ENCODE peak calls at places on chromosomes 16 and 17, in seven cellular contexts. N is body of pancreas, H is stomach, Y is tibial nerve, D is adrenal gland, U is ovary, L is esophagus squamous epithelium. T is an unnamed sample.
A peak's percentile ranks its signal among the peaks of the same experiment; 100 is the strongest.

GRCh38 chr16:27326738-27327585 is 13.2 kb downstream of the IL4R start:
- DNase-seq in H (peak; percentile 71), L (peak; percentile 40), Y (peak; percentile 85), D (peak; percentile 95), N (peak; percentile 88), U (peak; percentile 46), T (peak; percentile 96)

GRCh38 chr17:77490361-77491183 is 349.8 kb downstream of the SEC14L1 start:
- DNase-seq in U (peak; percentile 32), L (no peak), N (no peak), H (no peak), D (peak; percentile 17), Y (no peak), T (no peak)

GRCh38 chr17:7850970-7851437 is 3.9 kb upstream of the TMEM88 start:
- DNase-seq in H (no peak), N (no peak), D (peak; percentile 26), U (peak; percentile 47), Y (no peak), L (no peak), T (peak; percentile 14)

GRCh38 chr17:73342057-73342522 is 30.3 kb upstream of the CDC42EP4 start:
- DNase-seq in U (peak; percentile 85), H (peak; percentile 77), D (peak; percentile 70), L (no peak), N (peak; percentile 76), Y (peak; percentile 46), T (peak; percentile 93)

GRCh38 chr16:76345093-76345735 is 68.0 kb downstream of the CNTNAP4 start:
- DNase-seq in Y (peak; percentile 66), N (peak; percentile 24), L (no peak), U (no peak), H (no peak), D (peak; percentile 38), T (no peak)

GRCh38 chr17:36602030-36602737 is 801 bp downstream of the MRM1 start:
- DNase-seq in N (peak; percentile 16), U (no peak), D (no peak), Y (no peak), L (no peak), H (no peak), T (peak; percentile 87)

GRCh38 chr16:77457046-77457445 is 22.2 kb upstream of the ADAMTS18 start:
- DNase-seq in D (no peak), U (no peak), H (no peak), L (no peak), Y (no peak), N (no peak), T (no peak)

GRCh38 chr17:17648762-17649161 is 32.5 kb upstream of the RAI1 start:
- DNase-seq in N (no peak), H (no peak), U (no peak), D (no peak), Y (no peak), L (no peak), T (no peak)

GRCh38 chr16:57591086-57591869 is 37.2 kb upstream of the ADGRG1 start:
- DNase-seq in Y (peak; percentile 63), H (peak; percentile 81), L (no peak), D (peak; percentile 76), U (peak; percentile 49), N (peak; percentile 78), T (peak; percentile 66)

GRCh38 chr17:39927928-39928867 is 666 bp downstream of the LRRC3C start:
- DNase-seq in H (peak; percentile 46), Y (no peak), N (peak; percentile 71), L (no peak), D (peak; percentile 50), U (peak; percentile 73), T (peak; percentile 21)

GRCh38 chr17:39926135-39926587 is 1.2 kb downstream of the ORMDL3 start:
- DNase-seq in D (no peak), L (no peak), H (no peak), Y (no peak), U (no peak), N (no peak), T (no peak)

GRCh38 chr17:39925282-39926134 is 1.9 kb downstream of the ORMDL3 start:
- DNase-seq in H (no peak), Y (no peak), L (no peak), D (no peak), N (peak; percentile 35), U (no peak), T (no peak)

GRCh38 chr17:39927101-39927927 is at the start of the genes LRRC3C and ORMDL3:
- DNase-seq in H (peak; percentile 95), D (peak; percentile 94), L (peak; percentile 53), U (peak; percentile 98), Y (peak; percentile 89), N (peak; percentile 94), T (peak; percentile 99)

GRCh38 chr17:39926588-39927100 is 757 bp downstream of the ORMDL3 start:
- DNase-seq in N (peak; percentile 67), H (peak; percentile 55), L (no peak), D (peak; percentile 49), U (no peak), Y (no peak), T (no peak)
- TF ChIP-seq POLR2A in N (peak; percentile 25), H (no peak), L (no peak), D (no peak), U (no peak), Y (no peak), T (no peak)

DNA sequence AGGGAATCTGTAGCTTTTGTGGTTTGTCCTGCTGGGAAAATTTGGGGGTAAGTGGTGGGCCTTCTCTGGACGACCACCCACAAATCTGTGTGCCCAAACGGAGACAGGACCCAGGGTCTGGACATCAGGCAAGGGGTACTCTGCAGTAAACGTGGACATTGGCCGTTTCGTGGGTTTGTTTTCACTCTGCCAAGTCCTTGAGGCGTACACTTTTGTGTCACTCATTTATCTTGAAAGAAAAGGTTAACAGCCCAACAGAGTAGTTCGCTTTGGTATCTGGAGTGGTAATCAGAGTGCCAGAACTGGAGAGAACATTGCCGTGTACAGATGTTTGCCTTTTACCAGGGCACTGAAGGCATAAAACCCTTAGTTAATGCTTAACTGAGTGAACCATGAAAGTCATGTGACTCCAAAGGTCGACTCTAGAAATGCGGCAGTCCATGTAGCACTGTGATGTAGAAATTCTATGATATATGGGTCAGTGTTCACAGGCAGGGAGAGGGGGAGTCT is 15.4 kb downstream of the NAA60 start:
- DNase-seq in Y (no peak), H (peak; percentile 57), U (no peak), L (no peak), D (no peak), N (peak; percentile 84), T (no peak)
- TF ChIP-seq POLR2A in Y (no peak), H (no peak), U (no peak), L (no peak), D (no peak), N (peak; percentile 78), T (no peak)

GRCh38 chr17:32875230-32875903 is 1.6 kb downstream of the MYO1D start:
- DNase-seq in H (no peak), N (no peak), Y (no peak), L (no peak), U (no peak), D (no peak), T (no peak)

GRCh38 chr17:32877164-32877764 is 340 bp upstream of the MYO1D start:
- DNase-seq in D (peak; percentile 90), U (peak; percentile 95), H (peak; percentile 96), L (peak; percentile 43), N (peak; percentile 93), Y (peak; percentile 74), T (peak; percentile 98)

GRCh38 chr17:32875904-32876413 is 965 bp downstream of the MYO1D start:
- DNase-seq in U (no peak), H (no peak), D (no peak), Y (no peak), L (no peak), N (no peak), T (no peak)

GRCh38 chr17:32878211-32878610 is 1.3 kb upstream of the MYO1D start:
- DNase-seq in H (peak; percentile 29), L (no peak), Y (peak; percentile 49), U (no peak), N (peak; percentile 50), D (peak; percentile 91), T (peak; percentile 93)

DNA sequence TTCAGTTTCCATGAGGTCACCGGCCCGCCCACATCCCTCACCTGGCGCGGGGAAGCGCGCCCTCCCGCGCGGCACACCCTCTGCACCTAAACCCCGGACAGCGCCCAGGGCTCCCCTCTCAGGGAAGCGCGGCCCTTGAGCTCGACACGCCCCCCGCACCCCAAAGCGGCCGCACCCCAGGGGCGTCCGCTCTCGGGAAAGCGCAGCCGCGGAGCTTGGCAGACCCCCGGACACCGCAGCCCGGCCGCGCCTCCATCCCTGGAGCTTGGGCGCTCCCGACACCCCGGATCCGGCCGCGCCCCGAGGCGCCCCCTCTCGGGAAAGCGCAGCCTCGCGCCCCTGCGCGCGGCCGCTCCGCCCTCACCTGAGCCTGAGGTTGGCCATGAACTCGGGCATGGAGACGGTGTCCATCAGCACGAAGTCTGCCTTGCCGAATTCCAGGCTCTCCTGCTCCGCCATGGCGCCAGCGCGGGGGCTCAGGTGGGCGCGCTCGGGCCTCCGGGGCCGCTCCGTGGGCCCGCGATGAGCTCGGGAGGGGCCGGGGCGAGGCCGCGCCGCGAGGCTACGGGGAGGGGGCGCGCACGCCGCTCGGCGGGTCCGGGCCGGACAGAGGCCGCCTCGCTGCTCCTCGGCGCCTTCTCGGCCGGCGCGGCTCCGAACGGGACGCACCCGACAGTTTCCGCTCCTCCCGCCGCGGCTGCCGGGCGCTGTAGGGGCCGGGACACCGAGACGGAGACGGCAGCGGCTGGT is at the start of gene MYO1D:
- DNase-seq in Y (peak; percentile 29), N (peak; percentile 86), D (peak; percentile 55), H (peak; percentile 79), L (no peak), U (peak; percentile 79), T (peak; percentile 48)
- TF ChIP-seq POLR2A in Y (peak; percentile 41), N (peak; percentile 76), D (peak; percentile 74), H (no peak), L (peak; percentile 87), U (peak; percentile 75), T (no peak)

GRCh38 chr16:30658731-30659506 is 688 bp downstream of the FBRS start:
- DNase-seq in H (peak; percentile 73), U (peak; percentile 86), D (peak; percentile 89), Y (peak; percentile 92), N (peak; percentile 97), L (peak; percentile 93), T (peak; percentile 94)
- TF ChIP-seq POLR2A in H (no peak), U (no peak), D (peak; percentile 48), Y (peak; percentile 1), N (no peak), L (peak; percentile 58), T (no peak)

DNA sequence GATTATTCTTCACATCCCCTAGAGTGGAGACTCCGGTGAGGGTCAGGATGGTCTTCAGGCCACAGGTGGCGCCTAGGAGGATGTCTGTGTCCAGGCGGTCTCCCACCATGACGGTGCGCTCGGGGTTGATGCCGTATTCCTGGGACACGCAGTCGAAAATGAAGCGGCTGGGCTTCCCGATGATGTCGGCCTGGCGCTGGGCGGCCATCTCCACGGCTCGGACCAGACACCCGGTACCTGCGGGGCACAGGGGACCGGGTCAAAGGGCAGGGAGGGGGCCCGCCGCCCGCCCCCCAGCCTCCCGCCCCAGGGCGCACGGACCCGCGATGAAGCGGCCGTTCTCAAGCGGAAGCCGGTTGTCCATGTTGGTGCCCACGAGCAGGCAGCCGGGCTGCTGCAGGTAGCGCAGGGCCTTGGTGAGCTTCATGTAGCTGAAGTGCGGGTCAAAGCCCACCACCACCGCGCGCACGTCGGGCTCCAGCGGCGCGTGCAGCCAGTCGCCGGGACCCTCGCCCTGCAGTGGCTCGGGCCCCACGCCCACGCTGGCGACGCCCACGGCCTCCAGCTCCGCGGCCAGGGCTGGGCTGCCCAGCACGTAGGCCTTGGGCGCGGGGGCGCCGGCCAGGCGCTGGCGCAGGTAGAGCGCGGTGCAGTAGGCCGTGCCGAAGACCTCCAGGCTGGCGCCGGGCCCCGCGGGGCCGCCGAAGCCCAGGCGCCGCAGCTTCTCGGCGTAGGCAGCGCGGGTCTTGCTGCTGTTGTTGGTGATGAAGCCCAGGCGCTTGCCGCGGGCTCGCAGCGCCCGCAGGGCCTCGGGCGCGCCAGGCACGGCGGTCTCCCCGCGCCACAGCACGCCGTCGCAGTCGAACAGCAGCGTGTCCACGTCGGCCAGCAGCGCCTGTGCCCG is 571 bp downstream of the PGP start:
- DNase-seq in U (peak; percentile 50), H (no peak), L (no peak), D (no peak), N (no peak), Y (no peak), T (no peak)
- TF ChIP-seq POLR2A in U (no peak), H (no peak), L (no peak), D (peak; percentile 59), N (no peak), Y (no peak), T (no peak)

T was measured in lower leg skin.